ENCODE peak calls at places on chromosomes 3 and 15, in six cellular contexts. O is mammary epithelial cell, E is vagina, S is RWPE2, Z is PC-3, L is psoas muscle. R is an unnamed sample. For H3K36me3, the result is how much of the 10 kb centered on the place peaks cover.

GRCh38 chr3:8001712-8002111 is 499.9 kb upstream of the LMCD1 start:
- DNase-seq in E (no peak), L (no peak), Z (no peak), O (no peak), S (no peak), R (no peak)

GRCh38 chr3:146326875-146327543 is 76.1 kb upstream of the PLSCR4 start:
- DNase-seq in E (no peak), Z (peak), L (no peak), O (peak), S (no peak), R (no peak)

GRCh38 chr3:27985369-27986035 is 255.9 kb upstream of the CMC1 start:
- DNase-seq in O (peak), Z (peak), E (no peak), S (no peak), L (no peak), R (no peak)

GRCh38 chr3:75906555-75907112 is 121.3 kb upstream of the ZNF717 start:
- DNase-seq in E (no peak), S (peak), Z (no peak), L (peak), O (peak), R (no peak)

GRCh38 chr3:13278783-13279531 is 141.2 kb downstream of the NUP210 start:
- DNase-seq in S (peak), L (no peak), Z (no peak), O (no peak), E (no peak), R (no peak)

GRCh38 chr3:149277338-149277813 is 55.7 kb upstream of the CP start:
- DNase-seq in O (peak), Z (peak), E (no peak), S (no peak), L (no peak), R (no peak)

GRCh38 chr3:150602426-150603089 is 563 bp upstream of the SELENOT start:
- DNase-seq in S (no peak), E (no peak), Z (no peak), L (no peak), O (no peak), R (no peak)

GRCh38 chr15:32152574-32152973 is 122.3 kb downstream of the CHRNA7 start:
- DNase-seq in O (no peak), L (no peak), Z (no peak), E (no peak), S (no peak), R (no peak)

GRCh38 chr15:49145651-49146609 is 9.5 kb downstream of the COPS2 start:
- DNase-seq in Z (peak), S (no peak), O (peak), L (no peak), E (no peak), R (no peak)

GRCh38 chr15:65373163-65373651 is 4.6 kb downstream of the IGDCC3 start:
- DNase-seq in E (no peak), S (peak), L (no peak), O (no peak), Z (no peak), R (no peak)

GRCh38 chr3:188315563-188315962 is 161.6 kb downstream of the LPP start:
- DNase-seq in L (no peak), E (no peak), O (no peak), S (no peak), Z (no peak), R (no peak)

GRCh38 chr3:101170047-101170771 is 150.2 kb downstream of the IMPG2 start:
- DNase-seq in O (no peak), E (no peak), L (no peak), S (no peak), Z (no peak), R (no peak)

GRCh38 chr3:188217681-188218080 is 63.7 kb downstream of the LPP start:
- DNase-seq in Z (no peak), S (no peak), E (no peak), O (no peak), L (no peak), R (no peak)

GRCh38 chr3:57974796-57975388 is 33.3 kb upstream of the FLNB start:
- DNase-seq in E (no peak), Z (peak), L (no peak), O (peak), S (peak), R (no peak)

GRCh38 chr3:72334681-72335457 is 513.4 kb downstream of the SHQ1 start:
- DNase-seq in Z (no peak), L (no peak), S (peak), O (no peak), E (no peak), R (no peak)

GRCh38 chr3:183489455-183490210 is 61.2 kb upstream of the MCF2L2 start:
- DNase-seq in L (no peak), S (no peak), O (peak), Z (peak), E (no peak), R (no peak)

GRCh38 chr3:174614046-174614445 is 245.1 kb upstream of the NAALADL2 start:
- DNase-seq in O (no peak), L (no peak), S (no peak), Z (no peak), E (no peak), R (no peak)

GRCh38 chr3:18806633-18807032 is 341.7 kb upstream of the KCNH8 start:
- DNase-seq in O (no peak), L (no peak), E (no peak), S (no peak), Z (peak), R (no peak)

GRCh38 chr3:12598890-12599289 is 42.0 kb downstream of the MKRN2 start:
- DNase-seq in S (no peak), L (no peak), E (no peak), O (no peak), Z (no peak), R (no peak)

GRCh38 chr3:147521646-147522045 is 112.5 kb downstream of the ZIC1 start:
- DNase-seq in S (no peak), L (no peak), Z (peak), O (no peak), E (no peak), R (no peak)

GRCh38 chr3:187368765-187369450 is 723 bp downstream of the RTP4 start:
- DNase-seq in E (no peak), S (no peak), Z (no peak), O (peak), L (no peak), R (no peak)

GRCh38 chr3:152287898-152288576 is 19.3 kb downstream of the MBNL1 start:
- DNase-seq in L (no peak), O (peak), Z (peak), S (no peak), E (no peak), R (no peak)

GRCh38 chr3:170622369-170623159 is 36.7 kb upstream of the SLC7A14 start:
- DNase-seq in S (no peak), L (peak), O (no peak), E (no peak), Z (no peak), R (no peak)

GRCh38 chr3:47758261-47759025 is 23.2 kb downstream of the SMARCC1 start:
- DNase-seq in Z (no peak), E (no peak), S (no peak), O (no peak), L (no peak), R (no peak)

GRCh38 chr3:126314305-126315082 is 42.7 kb downstream of the KLF15 start:
- DNase-seq in E (peak), L (no peak), O (no peak), Z (no peak), S (no peak), R (peak)

GRCh38 chr15:101063891-101064794 is 145.0 kb downstream of the LRRK1 start:
- DNase-seq in S (peak), Z (no peak), L (no peak), E (no peak), O (no peak), R (no peak)

GRCh38 chr15:65824941-65825544 is 33.0 kb upstream of the DENND4A start:
- DNase-seq in S (no peak), E (no peak), O (peak), Z (peak), L (peak), R (no peak)

GRCh38 chr15:77048135-77048866 is 22.6 kb downstream of the TSPAN3 start:
- DNase-seq in E (no peak), O (no peak), S (no peak), Z (no peak), L (no peak), R (no peak)

GRCh38 chr15:96115642-96116041 is 214.9 kb upstream of the NR2F2 start:
- DNase-seq in Z (peak), S (no peak), L (no peak), O (peak), E (no peak), R (no peak)

GRCh38 chr3:39064646-39065045 is 12.8 kb downstream of the WDR48 start:
- DNase-seq in L (no peak), Z (no peak), S (no peak), E (no peak), O (no peak), R (no peak)

GRCh38 chr3:137771401-137772230 is 7.5 kb downstream of the SOX14 start:
- DNase-seq in Z (no peak), O (no peak), E (no peak), L (no peak), S (no peak), R (no peak)

GRCh38 chr3:160564949-160565441 is 376 bp downstream of the KPNA4 start:
- DNase-seq in E (no peak), L (peak), O (peak), Z (peak), S (no peak), R (no peak)

GRCh38 chr15:93025625-93025982 is 63.4 kb downstream of the RGMA start:
- DNase-seq in Z (no peak), E (no peak), O (no peak), S (no peak), L (no peak), R (no peak)

GRCh38 chr15:93028632-93029612 is 60.1 kb downstream of the RGMA start:
- DNase-seq in L (peak), Z (peak), O (peak), S (peak), E (no peak), R (peak)

GRCh38 chr15:93028111-93028631 is 60.8 kb downstream of the RGMA start:
- DNase-seq in Z (no peak), E (no peak), O (no peak), S (peak), L (no peak), R (peak)

GRCh38 chr15:93026359-93026758 is 62.7 kb downstream of the RGMA start:
- DNase-seq in O (no peak), E (no peak), L (no peak), Z (no peak), S (peak), R (peak)

GRCh38 chr15:93027413-93027812 is 61.6 kb downstream of the RGMA start:
- DNase-seq in Z (no peak), E (no peak), O (no peak), S (peak), L (no peak), R (no peak)
- H3K36me3 ChIP-seq in Z (under half), E (under half), O (under half), S (half or more), L (under half), R (under half)

DNA sequence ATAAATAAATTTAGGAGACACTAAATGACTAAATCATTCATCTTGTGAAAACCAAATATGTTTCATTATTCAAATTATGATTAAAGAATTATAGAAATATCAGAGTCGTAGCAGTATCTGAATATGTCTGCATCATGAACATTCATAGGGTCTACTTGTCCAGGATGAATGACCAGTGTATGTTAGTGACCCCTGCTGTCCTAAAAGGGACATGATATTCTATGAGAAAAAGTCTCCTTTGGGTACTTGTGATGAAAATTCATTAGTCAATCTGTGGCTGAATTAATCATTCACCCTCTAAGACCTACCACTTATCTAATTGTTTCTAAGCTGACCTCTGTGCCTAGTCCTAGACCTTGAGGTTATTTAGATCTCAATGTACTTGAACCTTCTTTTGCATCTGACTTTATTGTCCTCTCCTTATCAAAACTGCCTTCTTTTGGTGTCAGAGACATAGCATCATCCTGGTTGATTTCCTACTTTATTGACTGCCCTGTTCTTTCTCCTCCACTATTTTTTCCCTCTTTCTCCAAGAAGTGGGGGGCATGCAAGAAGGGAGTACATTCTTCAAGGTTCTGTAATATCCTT is 799.3 kb downstream of the DIPK2A start:
- DNase-seq in E (no peak), L (no peak), Z (peak), S (no peak), O (no peak), R (no peak)
- TF ChIP-seq CTCF in E (no peak), L (peak), Z (peak), S (peak), O (peak), R (peak)

DNA sequence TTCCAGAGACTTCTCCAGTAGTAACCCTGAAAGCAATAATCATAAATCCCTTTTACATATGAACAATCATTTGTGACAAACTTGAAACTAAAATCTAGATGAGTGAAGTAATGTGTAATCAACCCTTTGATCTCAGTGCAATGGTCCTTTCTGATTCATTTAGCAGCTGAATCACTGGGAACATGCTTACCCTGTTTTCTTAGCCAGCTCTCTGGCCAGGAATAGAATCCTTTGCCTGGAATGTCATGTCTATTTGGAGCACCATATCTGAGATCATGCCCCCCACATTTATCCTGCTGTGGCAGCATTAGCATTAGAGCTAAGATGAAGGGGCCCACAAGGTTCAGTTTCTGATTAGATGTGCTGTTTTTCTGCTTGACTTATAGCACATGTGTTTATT is 309.8 kb downstream of the OXSM start:
- DNase-seq in O (no peak), Z (no peak), L (no peak), E (no peak), S (no peak), R (peak)
- H3K27ac ChIP-seq in O (no peak), Z (no peak), L (peak), E (no peak), S (no peak), R (no peak)

DNA sequence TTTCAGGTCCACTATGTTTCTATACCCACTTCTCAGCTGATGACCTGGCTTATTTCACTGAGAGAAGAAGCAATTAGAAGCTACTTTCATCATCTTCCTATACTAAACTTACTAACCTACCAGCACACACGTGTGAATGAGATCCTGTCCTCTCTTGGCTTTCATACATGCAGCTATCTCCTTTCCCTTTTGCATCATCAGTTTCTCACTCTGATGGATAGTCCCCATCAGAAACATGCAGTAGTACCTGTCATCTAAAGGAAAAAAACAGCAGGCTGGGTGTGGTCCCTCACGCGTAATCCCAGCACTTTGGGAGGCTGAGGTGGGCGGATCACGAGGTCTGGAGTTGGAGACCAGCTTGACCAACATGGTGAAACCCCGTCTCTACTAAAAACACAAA is 237.6 kb upstream of the C2CD4B start:
- DNase-seq in Z (no peak), E (no peak), L (no peak), O (no peak), S (no peak), R (no peak)
- H3K36me3 ChIP-seq in Z (under half), E (under half), L (under half), O (under half), S (under half), R (under half)

DNA sequence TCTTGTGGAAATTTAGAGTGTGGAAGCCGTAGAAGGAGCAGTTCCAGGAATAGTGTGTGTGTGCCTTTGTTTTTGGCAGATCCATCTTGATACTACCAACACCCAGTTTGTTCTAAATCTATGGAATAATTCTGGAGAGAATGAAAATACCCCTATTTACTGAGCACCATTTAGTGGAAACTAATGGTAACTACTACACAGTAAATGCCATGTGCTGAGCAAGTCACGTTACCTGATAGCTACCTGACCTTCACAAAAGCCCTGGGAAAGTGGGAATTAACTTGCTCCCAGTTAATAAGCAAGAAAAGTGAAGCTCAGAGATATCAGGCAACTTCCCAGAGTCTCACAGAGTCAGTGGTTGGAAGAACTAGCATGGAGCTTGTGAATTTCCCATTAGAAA is 137.7 kb downstream of the ARPP21 start:
- DNase-seq in S (no peak), E (no peak), Z (no peak), L (no peak), O (no peak), R (no peak)
- TF ChIP-seq CTCF in S (no peak), E (no peak), Z (no peak), L (no peak), O (no peak), R (no peak)

GRCh38 chr3:128270559-128271492 is 117.5 kb downstream of the EEFSEC start:
- DNase-seq in S (no peak), Z (no peak), L (no peak), E (peak), O (peak), R (peak)
- H3K27ac ChIP-seq in S (no peak), Z (no peak), L (no peak), E (no peak), O (no peak), R (no peak)

GRCh38 chr15:56471440-56472069 is 6.6 kb upstream of the MNS1 start:
- DNase-seq in L (no peak), S (no peak), O (no peak), E (no peak), Z (no peak), R (no peak)

GRCh38 chr15:56468271-56468912 is 3.5 kb upstream of the MNS1 start:
- DNase-seq in O (no peak), S (no peak), L (no peak), E (no peak), Z (no peak), R (no peak)

GRCh38 chr15:56469484-56469883 is 4.5 kb upstream of the MNS1 start:
- DNase-seq in O (no peak), S (no peak), L (no peak), E (no peak), Z (no peak), R (no peak)

GRCh38 chr15:56464893-56465520 is at the start of gene MNS1:
- DNase-seq in L (peak), O (peak), S (peak), Z (peak), E (no peak), R (peak)

GRCh38 chr15:56467626-56468025 is 2.7 kb upstream of the MNS1 start:
- DNase-seq in O (no peak), S (no peak), Z (no peak), E (no peak), L (no peak), R (no peak)
- H3K36me3 ChIP-seq in O (under half), S (under half), Z (under half), E (under half), L (under half), R (under half)

DNA sequence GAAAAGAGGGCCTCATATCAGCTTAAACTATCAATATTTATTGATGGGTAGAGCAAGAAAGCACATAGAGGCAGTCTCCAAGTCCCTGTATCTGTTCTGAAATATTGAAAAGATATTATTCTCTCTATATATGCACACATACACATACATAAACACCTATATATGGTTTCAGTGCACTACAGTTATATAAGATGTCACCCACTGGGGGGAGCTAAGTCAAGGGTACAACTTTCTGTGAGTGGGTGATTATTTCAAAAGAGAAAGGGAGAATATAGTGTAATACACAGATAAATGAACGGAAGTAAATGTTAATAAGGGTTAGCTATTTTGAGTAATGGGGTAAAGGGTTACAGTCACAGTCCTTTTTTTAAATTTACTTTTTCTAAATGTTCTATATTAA is 8.8 kb downstream of the SNTN start:
- DNase-seq in L (no peak), E (no peak), Z (no peak), O (no peak), S (no peak), R (no peak)
- TF ChIP-seq CTCF in L (no peak), E (no peak), Z (peak), O (peak), S (peak), R (no peak)

GRCh38 chr15:22241451-22241850 is 161.1 kb downstream of the OR4M2 start:
- DNase-seq in E (no peak), O (no peak), Z (no peak), S (no peak), L (no peak), R (no peak)

GRCh38 chr15:22239806-22240180 is 159.5 kb downstream of the OR4M2 start:
- DNase-seq in E (no peak), Z (no peak), S (no peak), L (no peak), O (no peak), R (no peak)

GRCh38 chr15:22240951-22241350 is 160.6 kb downstream of the OR4M2 start:
- DNase-seq in O (no peak), E (no peak), S (no peak), L (no peak), Z (no peak), R (no peak)

GRCh38 chr15:22237891-22238275 is 157.6 kb downstream of the OR4M2 start:
- DNase-seq in O (no peak), L (no peak), E (no peak), S (no peak), Z (no peak), R (no peak)

DNA sequence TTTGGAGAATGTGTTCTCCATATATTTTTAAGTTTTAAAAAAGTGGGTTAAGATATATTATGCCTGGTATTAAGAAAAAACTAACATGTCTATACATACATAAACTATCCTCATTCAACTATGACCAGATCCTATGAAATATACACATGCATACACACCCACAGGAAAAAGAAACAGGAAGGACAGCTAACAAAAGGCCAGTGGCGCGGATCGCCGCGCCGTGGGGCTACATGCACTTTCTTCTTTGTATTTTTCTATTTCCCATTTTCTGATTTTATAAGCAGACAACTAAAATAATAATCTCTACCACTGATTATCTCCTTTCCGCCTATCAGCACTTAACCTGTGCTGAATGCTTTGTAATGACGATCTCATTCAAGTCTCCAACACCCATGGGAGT is 160.1 kb downstream of the OR4M2 start:
- DNase-seq in S (no peak), L (no peak), O (no peak), E (no peak), Z (no peak), R (no peak)
- H3K27ac ChIP-seq in S (no peak), L (no peak), O (no peak), E (no peak), Z (no peak), R (no peak)

R was measured in ascending aorta.